ENCODE peak calls at places on chromosome 9, in seven cellular contexts. I is Peyer's patch, E is keratinocyte, Z is right lobe of liver, G is RWPE1, Q is cardiac muscle cell, U is dorsolateral prefrontal cortex. F is an unnamed sample.

GRCh38 chr9:7347556-7347955 is 452.0 kb downstream of the DMAC1 start:
- DNase-seq in I (no peak), E (no peak), Z (no peak), G (no peak), Q (no peak), U (no peak), F (no peak)

GRCh38 chr9:96655198-96655851 is at the start of gene PRXL2C:
- DNase-seq in I (peak; percentile 94), E (no peak), Z (peak; percentile 88), G (peak; percentile 75), Q (peak; percentile 82), U (peak; percentile 59), F (peak; percentile 89)

GRCh38 chr9:114058688-114059046 is 19.4 kb downstream of the AMBP start:
- DNase-seq in I (no peak), E (no peak), Z (no peak), G (no peak), Q (no peak), U (no peak), F (peak; percentile 15)

GRCh38 chr9:110058304-110058953 is 149.5 kb downstream of the C9orf152 start:
- DNase-seq in I (peak; percentile 59), E (no peak), Z (no peak), G (peak; percentile 82), Q (peak; percentile 67), U (no peak), F (peak; percentile 78)

GRCh38 chr9:112556497-112557085 is 70.0 kb downstream of the KIAA1958 start:
- DNase-seq in I (no peak), E (no peak), Z (no peak), G (peak; percentile 70), Q (peak; percentile 9), U (no peak), F (no peak)

GRCh38 chr9:128082173-128082572 is 14.1 kb downstream of the SLC25A25 start:
- DNase-seq in I (no peak), E (no peak), Z (no peak), G (peak; percentile 75), Q (no peak), U (no peak), F (no peak)

GRCh38 chr9:110128664-110129329 is 79.2 kb downstream of the C9orf152 start:
- DNase-seq in I (no peak), E (no peak), Z (no peak), G (no peak), Q (no peak), U (no peak), F (no peak)

GRCh38 chr9:135530146-135530545 is 8.9 kb downstream of the LCN1 start:
- DNase-seq in I (no peak), E (no peak), Z (no peak), G (no peak), Q (no peak), U (peak; percentile 9), F (no peak)

GRCh38 chr9:14062449-14063187 is 251.3 kb downstream of the NFIB start:
- DNase-seq in I (no peak), E (peak; percentile 63), Z (no peak), G (peak; percentile 62), Q (peak; percentile 88), U (no peak), F (no peak)

GRCh38 chr9:70484232-70485130 is 70.0 kb upstream of the KLF9 start:
- DNase-seq in I (no peak), E (no peak), Z (no peak), G (peak; percentile 83), Q (peak; percentile 93), U (no peak), F (peak; percentile 57)

GRCh38 chr9:130331573-130331972 is 66.0 kb downstream of the HMCN2 start:
- DNase-seq in I (no peak), E (no peak), Z (no peak), G (peak; percentile 72), Q (peak; percentile 81), U (no peak), F (peak; percentile 52)

GRCh38 chr9:75648021-75648420 is 242.5 kb upstream of the PCSK5 start:
- DNase-seq in I (peak; percentile 25), E (no peak), Z (peak; percentile 42), G (no peak), Q (no peak), U (no peak), F (no peak)

GRCh38 chr9:133532937-133533668 is 1.4 kb upstream of the ADAMTSL2 start:
- DNase-seq in I (peak; percentile 67), E (no peak), Z (peak; percentile 78), G (peak; percentile 45), Q (peak; percentile 60), U (peak; percentile 72), F (peak; percentile 84)

GRCh38 chr9:77423841-77424240 is 224.3 kb downstream of the GNA14 start:
- DNase-seq in I (no peak), E (no peak), Z (no peak), G (no peak), Q (no peak), U (no peak), F (no peak)

GRCh38 chr9:72453797-72454196 is 67.6 kb upstream of the TMC1 start:
- DNase-seq in I (no peak), E (no peak), Z (no peak), G (no peak), Q (no peak), U (no peak), F (no peak)

GRCh38 chr9:22307013-22307711 is 139.5 kb upstream of the DMRTA1 start:
- DNase-seq in I (no peak), E (peak; percentile 7), Z (no peak), G (peak; percentile 53), Q (peak; percentile 62), U (no peak), F (peak; percentile 19)

GRCh38 chr9:138009456-138010273 is 132.1 kb downstream of the CACNA1B start:
- DNase-seq in I (peak; percentile 38), E (no peak), Z (no peak), G (no peak), Q (no peak), U (no peak), F (no peak)

DNA sequence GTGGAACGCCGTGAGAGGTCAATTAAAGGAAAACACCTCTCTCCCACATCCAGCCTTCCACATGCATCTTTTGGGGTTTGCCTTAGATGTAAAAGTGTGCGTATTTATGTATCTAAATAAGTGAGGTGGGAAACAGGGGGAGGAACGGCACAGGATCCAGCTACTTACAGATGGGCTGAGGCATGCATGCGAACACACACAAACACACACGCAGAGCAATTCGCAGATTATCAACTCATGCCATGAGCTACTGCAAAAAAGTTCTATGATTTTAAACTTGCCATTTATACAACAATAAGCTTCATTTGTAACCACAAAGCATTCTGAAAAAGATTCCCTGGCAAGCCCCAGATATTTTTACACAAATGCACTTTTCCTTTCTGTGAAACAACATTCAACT is 242.0 kb downstream of the BNC2 start:
- DNase-seq in I (no peak), E (no peak), Z (no peak), G (no peak), Q (peak; percentile 63), U (no peak), F (no peak)
- H3K27ac ChIP-seq in I (no peak overlapping the region), E (no peak overlapping the region), Z (no peak overlapping the region), G (no peak overlapping the region), Q (no peak overlapping the region), U (no peak overlapping the region), F (peak overlapping the region; percentile 12)

DNA sequence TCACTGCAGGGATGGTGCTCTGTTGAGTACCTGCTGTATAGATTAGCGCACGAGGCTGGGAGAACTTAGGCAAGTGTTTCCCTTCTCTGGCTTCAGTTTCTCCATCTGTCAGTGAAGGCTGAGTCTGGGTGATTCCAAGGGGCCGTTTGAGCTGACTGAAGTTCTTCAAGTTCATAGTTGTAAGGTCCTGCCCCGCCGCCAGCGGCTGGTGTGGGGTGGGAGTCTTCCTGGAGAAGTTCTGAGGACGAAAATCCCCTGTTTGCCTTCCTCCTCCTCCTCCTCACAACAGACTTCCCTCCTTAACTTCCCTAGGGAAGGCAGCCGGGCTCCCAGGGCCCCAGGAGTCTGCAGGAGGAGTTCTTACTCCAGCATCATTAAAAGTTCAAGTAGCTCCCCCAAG is 1.7 kb upstream of the HRCT1 start:
- DNase-seq in I (no peak), E (no peak), Z (no peak), G (no peak), Q (no peak), U (no peak), F (no peak)
- H3K27ac ChIP-seq in I (no peak overlapping the region), E (no peak overlapping the region), Z (no peak overlapping the region), G (peak overlapping the region; percentile 100), Q (no peak overlapping the region), U (no peak overlapping the region), F (peak overlapping the region; percentile 94)

GRCh38 chr9:124754289-124754688 is 16.8 kb downstream of the NR6A1 start:
- DNase-seq in I (no peak), E (no peak), Z (no peak), G (peak; percentile 43), Q (peak; percentile 52), U (no peak), F (no peak)
- H3K27ac ChIP-seq in I (no peak overlapping the region), E (no peak overlapping the region), Z (no peak overlapping the region), G (no peak overlapping the region), Q (no peak overlapping the region), U (no peak overlapping the region), F (no peak overlapping the region)

DNA sequence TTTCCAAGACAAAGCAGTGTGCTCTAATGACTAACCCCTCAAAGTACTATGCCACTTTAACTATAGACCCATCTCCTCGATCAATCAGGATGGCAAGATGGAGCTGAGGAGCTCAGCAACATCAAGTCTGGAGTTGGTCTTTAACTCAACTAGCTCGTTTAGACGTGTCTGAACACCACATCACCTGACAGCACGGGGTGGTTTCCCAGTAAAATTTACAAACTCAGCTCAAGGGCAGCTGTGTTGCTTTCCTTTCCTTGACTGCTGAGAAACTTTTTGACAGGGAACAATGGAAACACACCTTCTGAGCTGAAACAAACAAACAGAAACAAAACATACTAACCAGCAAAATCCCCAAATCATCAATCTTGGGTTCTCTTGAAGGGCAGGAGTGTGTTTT is 202.5 kb downstream of the NTRK2 start:
- DNase-seq in I (no peak), E (no peak), Z (no peak), G (no peak), Q (no peak), U (no peak), F (no peak)
- H3K27ac ChIP-seq in I (no peak overlapping the region), E (peak overlapping the region; percentile 45), Z (no peak overlapping the region), G (no peak overlapping the region), Q (no peak overlapping the region), U (no peak overlapping the region), F (no peak overlapping the region)

GRCh38 chr9:69049094-69049493 is 13.5 kb downstream of the FXN start:
- DNase-seq in I (no peak), E (no peak), Z (no peak), G (no peak), Q (no peak), U (no peak), F (no peak)

GRCh38 chr9:69056416-69056815 is 20.9 kb downstream of the FXN start:
- DNase-seq in I (no peak), E (no peak), Z (no peak), G (no peak), Q (peak; percentile 40), U (no peak), F (no peak)

GRCh38 chr9:69060766-69061165 is 25.2 kb downstream of the FXN start:
- DNase-seq in I (no peak), E (no peak), Z (no peak), G (no peak), Q (no peak), U (no peak), F (no peak)

GRCh38 chr9:69058101-69058500 is 22.5 kb downstream of the FXN start:
- DNase-seq in I (no peak), E (no peak), Z (no peak), G (no peak), Q (no peak), U (no peak), F (no peak)

DNA sequence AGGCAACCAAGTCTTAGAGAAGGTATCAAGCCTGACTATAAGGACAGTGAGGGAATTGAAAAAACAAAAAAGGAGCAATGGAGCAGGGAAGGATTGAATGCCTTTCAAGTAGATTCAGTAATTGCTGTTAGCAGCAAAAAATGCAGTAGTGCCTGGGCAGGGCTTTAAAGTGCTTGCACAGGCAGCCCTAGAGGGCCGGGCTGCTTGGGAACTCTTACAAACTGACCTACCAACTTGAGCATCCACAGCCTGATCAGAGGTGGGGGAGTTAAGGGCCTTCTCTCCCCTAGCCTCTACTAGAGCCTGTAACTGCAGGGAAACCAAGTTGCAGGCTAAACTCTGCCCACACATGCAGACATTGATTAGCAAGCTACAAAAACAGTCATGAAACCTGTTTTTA is 19.4 kb downstream of the FXN start:
- DNase-seq in I (no peak), E (no peak), Z (no peak), G (no peak), Q (no peak), U (no peak), F (no peak)
- H3K27ac ChIP-seq in I (no peak overlapping the region), E (no peak overlapping the region), Z (no peak overlapping the region), G (no peak overlapping the region), Q (no peak overlapping the region), U (no peak overlapping the region), F (no peak overlapping the region)

F was measured in colonic mucosa.